ENCODE peak calls at places on chromosomes 13 and 19, in eight cellular contexts. W is suprapubic skin, L is SK-N-SH, Y is ovary, K is upper lobe of left lung, R is transverse colon, Z is stomach, U is tibial nerve. T is an unnamed sample.
A peak's percentile ranks its signal among the peaks of the same experiment; 100 is the strongest.

GRCh38 chr13:50631041-50631440 is 212.5 kb downstream of the DLEU7 start:
- DNase-seq in U (no peak), W (no peak), Y (no peak), R (no peak), K (no peak), Z (no peak), L (no peak), T (no peak)

GRCh38 chr19:28670894-28671293 is 542.1 kb downstream of the UQCRFS1 start:
- DNase-seq in U (no peak), L (no peak), W (no peak), Y (no peak), R (no peak), K (no peak), Z (no peak), T (no peak)

GRCh38 chr13:101673360-101674105 is 221.1 kb downstream of the ITGBL1 start:
- DNase-seq in R (no peak), U (no peak), W (no peak), L (no peak), Y (no peak), K (no peak), Z (no peak), T (no peak)

GRCh38 chr13:50141660-50142010 is 126.4 kb downstream of the KCNRG start:
- DNase-seq in Z (no peak), K (no peak), R (no peak), Y (no peak), U (no peak), L (no peak), W (no peak), T (no peak)

GRCh38 chr13:113404723-113405471 is 41.0 kb upstream of the GRTP1 start:
- DNase-seq in W (peak; percentile 79), Y (no peak), Z (no peak), U (no peak), R (no peak), L (no peak), K (peak; percentile 80), T (no peak)

GRCh38 chr13:67146523-67147130 is 83.5 kb downstream of the PCDH9 start:
- DNase-seq in Z (no peak), U (no peak), W (no peak), R (no peak), L (no peak), Y (no peak), K (no peak), T (no peak)

GRCh38 chr13:28582225-28582891 is 76.6 kb upstream of the POMP start:
- DNase-seq in W (no peak), U (no peak), K (no peak), R (no peak), Z (no peak), Y (no peak), L (no peak), T (no peak)

GRCh38 chr13:113970810-113971470 is 2.9 kb downstream of the C13orf46 start:
- DNase-seq in Y (no peak), U (peak; percentile 55), Z (peak; percentile 91), R (peak; percentile 75), W (no peak), L (no peak), K (peak; percentile 81), T (no peak)

GRCh38 chr13:87057807-87058520 is 613.2 kb upstream of the SLITRK5 start:
- DNase-seq in U (no peak), Y (no peak), W (no peak), L (no peak), Z (no peak), K (no peak), R (no peak), T (no peak)

GRCh38 chr19:38920529-38921419 is 8.8 kb upstream of the CCER2 start:
- DNase-seq in L (peak; percentile 19), K (no peak), W (no peak), Z (no peak), U (no peak), R (no peak), Y (no peak), T (no peak)

GRCh38 chr19:50817941-50818858 is 5.4 kb downstream of the KLK1 start:
- DNase-seq in W (no peak), K (peak; percentile 84), R (peak; percentile 90), Y (no peak), U (no peak), Z (peak; percentile 48), L (peak; percentile 95), T (no peak)

GRCh38 chr13:30585748-30586262 is 31.9 kb upstream of the USPL1 start:
- DNase-seq in Z (no peak), L (no peak), R (no peak), W (no peak), Y (no peak), U (no peak), K (no peak), T (no peak)

GRCh38 chr13:23956106-23956505 is 58.8 kb upstream of the C1QTNF9B start:
- DNase-seq in L (no peak), W (no peak), K (no peak), R (peak; percentile 65), U (no peak), Z (no peak), Y (no peak), T (no peak)

GRCh38 chr13:29428992-29429315 is 166.5 kb downstream of the SLC7A1 start:
- DNase-seq in K (no peak), Y (no peak), W (no peak), L (no peak), Z (no peak), R (no peak), U (no peak), T (no peak)

GRCh38 chr13:93882086-93882651 is 597.3 kb downstream of the DCT start:
- DNase-seq in U (no peak), W (no peak), R (no peak), Y (no peak), Z (no peak), K (no peak), L (no peak), T (no peak)
- TF ChIP-seq EP300 in U (no peak), W (no peak), R (no peak), Y (no peak), Z (no peak), K (no peak), L (no peak), T (no peak)

DNA sequence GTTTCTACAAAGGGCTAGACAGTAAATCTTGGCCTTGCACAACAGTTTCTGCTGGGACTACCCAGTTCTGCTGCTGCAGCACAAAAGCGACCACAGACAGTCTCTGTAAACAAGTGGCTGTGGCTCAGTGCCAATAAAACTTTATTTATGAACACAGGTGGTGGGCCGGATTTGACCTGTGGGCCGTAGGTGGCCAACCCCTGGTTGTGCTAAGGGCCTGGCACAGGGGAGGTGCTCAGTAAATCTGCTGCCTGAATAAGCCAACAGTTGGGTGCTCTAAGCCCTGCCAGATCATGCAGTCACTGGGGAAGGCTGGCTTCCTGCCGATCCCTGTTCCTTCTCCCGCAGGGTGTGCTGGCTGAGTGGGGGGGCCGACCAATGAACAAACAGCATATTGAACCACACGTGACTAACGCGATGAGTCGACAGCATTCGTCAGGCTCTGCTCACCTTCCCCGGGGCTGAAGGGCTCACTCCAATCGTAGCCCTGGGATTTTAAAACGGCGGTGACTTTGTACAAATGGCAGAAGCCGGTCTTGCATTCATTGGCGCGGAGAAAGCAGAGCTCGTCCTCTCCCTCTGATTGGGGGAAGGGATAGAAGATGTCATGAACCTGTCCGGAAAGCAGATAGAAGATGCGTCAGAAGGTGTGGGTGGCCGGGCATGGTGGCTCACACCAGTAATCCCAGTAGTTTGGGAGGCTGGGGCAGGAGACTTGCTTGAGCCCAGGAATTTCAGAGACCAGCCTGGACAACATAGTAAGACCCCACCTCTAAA is 24.3 kb upstream of the MYDGF start:
- DNase-seq in L (no peak), U (no peak), Y (no peak), W (peak; percentile 92), K (no peak), Z (peak; percentile 77), R (peak; percentile 46), T (no peak)
- TF ChIP-seq EP300 in L (no peak), U (no peak), Y (no peak), W (no peak), K (no peak), Z (no peak), R (no peak), T (no peak)

GRCh38 chr19:48990400-48990799 is 2.7 kb downstream of the GYS1 start:
- DNase-seq in K (no peak), R (no peak), U (no peak), Z (no peak), W (no peak), Y (no peak), L (no peak), T (no peak)

GRCh38 chr19:48988860-48989259 is 4.2 kb downstream of the GYS1 start:
- DNase-seq in Y (no peak), L (no peak), U (no peak), W (no peak), R (no peak), Z (no peak), K (peak; percentile 36), T (no peak)

GRCh38 chr19:48988286-48988685 is 4.8 kb downstream of the GYS1 start:
- DNase-seq in K (no peak), L (no peak), R (no peak), U (no peak), Z (no peak), W (no peak), Y (no peak), T (no peak)

GRCh38 chr19:48991011-48991609 is 2.0 kb downstream of the GYS1 start:
- DNase-seq in U (no peak), W (no peak), R (no peak), Y (peak; percentile 18), K (peak; percentile 60), L (no peak), Z (no peak), T (no peak)

GRCh38 chr19:48989701-48990291 is 3.3 kb downstream of the GYS1 start:
- DNase-seq in W (no peak), Y (no peak), U (no peak), K (no peak), Z (no peak), R (no peak), L (no peak), T (no peak)
- TF ChIP-seq EP300 in W (no peak), Y (no peak), U (no peak), K (no peak), Z (no peak), R (no peak), L (no peak), T (no peak)

GRCh38 chr19:35254341-35255297 is 5.8 kb downstream of the LSR start:
- DNase-seq in Z (no peak), K (no peak), R (no peak), U (no peak), L (no peak), W (peak; percentile 67), Y (no peak), T (peak; percentile 75)

GRCh38 chr19:35253316-35254286 is 4.8 kb downstream of the LSR start:
- DNase-seq in Z (no peak), W (peak; percentile 58), U (no peak), Y (no peak), R (no peak), L (no peak), K (no peak), T (peak; percentile 78)

GRCh38 chr19:35260694-35261304 is 8.0 kb upstream of the USF2 start:
- DNase-seq in K (no peak), R (no peak), L (no peak), U (no peak), Z (peak; percentile 17), Y (no peak), W (peak; percentile 41), T (no peak)

GRCh38 chr19:35256566-35256965 is 7.8 kb downstream of the LSR start:
- DNase-seq in K (no peak), Z (no peak), L (no peak), R (no peak), W (no peak), Y (no peak), U (no peak), T (no peak)

DNA sequence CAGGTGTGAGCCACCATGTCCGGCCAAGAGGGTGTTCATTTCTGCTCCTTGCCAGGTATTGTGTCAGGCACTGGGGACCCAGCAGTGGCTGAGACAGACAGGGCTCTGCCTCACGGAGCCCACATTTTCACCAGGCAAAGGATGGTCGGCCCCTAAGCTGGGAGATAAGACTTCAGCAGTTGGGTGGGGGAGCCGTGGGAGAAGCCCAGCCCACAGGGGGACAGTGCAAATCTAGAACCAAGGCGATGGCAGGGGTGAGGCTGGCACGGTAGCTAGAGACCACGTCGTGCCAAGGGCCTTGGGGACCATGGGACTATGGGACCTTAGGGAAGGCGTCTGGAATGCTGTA is 8.3 kb downstream of the LSR start:
- DNase-seq in Z (no peak), U (no peak), R (no peak), W (peak; percentile 74), K (no peak), Y (no peak), L (no peak), T (no peak)
- TF ChIP-seq EP300 in Z (no peak), U (no peak), R (no peak), W (no peak), K (no peak), Y (no peak), L (no peak), T (no peak)

T was measured in esophagus muscularis mucosa.